ENCODE peak calls at places on chromosomes 2 and 18, in eight cellular contexts. H is fibroblast of lung, S is H1, T is K562, D is mesenchymal stem cell, Z is GM23248, E is PC-3, K is H9. F is an unnamed sample. For H3K27me3 and H3K9me3, the result is how much of the 10 kb centered on the place peaks cover.

GRCh38 chr2:216672466-216672865 is 22.9 kb downstream of the IGFBP5 start:
- DNase-seq in H (no peak), S (no peak), T (no peak), D (no peak), Z (no peak), E (no peak), K (no peak), F (peak)

GRCh38 chr2:37858197-37858711 is 66.8 kb upstream of the RMDN2 start:
- DNase-seq in H (peak), S (no peak), T (no peak), D (peak), Z (peak), E (no peak), K (no peak), F (peak)

GRCh38 chr2:158191076-158191566 is 89.4 kb downstream of the UPP2 start:
- DNase-seq in H (no peak), S (no peak), T (no peak), D (peak), Z (peak), E (no peak), K (no peak), F (peak)

GRCh38 chr2:20217041-20217970 is 7.6 kb downstream of the SDC1 start:
- DNase-seq in H (no peak), S (no peak), T (no peak), D (no peak), Z (peak), E (peak), K (no peak), F (peak)

GRCh38 chr2:38444247-38444646 is 67.2 kb upstream of the ATL2 start:
- DNase-seq in H (no peak), S (peak), T (no peak), D (peak), Z (peak), E (peak), K (peak), F (no peak)

GRCh38 chr2:37653805-37654378 is 17.6 kb downstream of the CDC42EP3 start:
- DNase-seq in H (no peak), S (no peak), T (no peak), D (no peak), Z (no peak), E (no peak), K (no peak), F (no peak)

GRCh38 chr2:195590866-195591215 is 66.2 kb upstream of the SLC39A10 start:
- DNase-seq in H (no peak), S (no peak), T (no peak), D (peak), Z (peak), E (no peak), K (no peak), F (no peak)

GRCh38 chr2:86027196-86027912 is 78.3 kb downstream of the POLR1A start:
- DNase-seq in H (no peak), S (no peak), T (no peak), D (no peak), Z (no peak), E (no peak), K (no peak), F (no peak)

GRCh38 chr2:124898827-124899226 is 873.7 kb downstream of the CNTNAP5 start:
- DNase-seq in H (no peak), S (no peak), T (no peak), D (no peak), Z (no peak), E (no peak), K (no peak), F (no peak)

GRCh38 chr18:8659609-8660242 is 45.6 kb upstream of the MTCL1 start:
- DNase-seq in H (no peak), S (no peak), T (no peak), D (no peak), Z (no peak), E (no peak), K (peak), F (no peak)

GRCh38 chr2:240375024-240375645 is 60.3 kb upstream of the GPC1 start:
- DNase-seq in H (no peak), S (no peak), T (no peak), D (no peak), Z (no peak), E (no peak), K (no peak), F (no peak)

GRCh38 chr2:128801581-128801980 is 482.9 kb upstream of the HS6ST1 start:
- DNase-seq in H (no peak), S (no peak), T (no peak), D (no peak), Z (no peak), E (no peak), K (no peak), F (no peak)

GRCh38 chr18:42069036-42069435 is 114.0 kb downstream of the PIK3C3 start:
- DNase-seq in H (no peak), S (no peak), T (no peak), D (no peak), Z (no peak), E (peak), K (no peak), F (no peak)

GRCh38 chr2:223976635-223977226 is 19.5 kb downstream of the MRPL44 start:
- DNase-seq in H (no peak), S (no peak), T (no peak), D (no peak), Z (peak), E (peak), K (no peak), F (peak)

GRCh38 chr2:203808041-203808750 is 59.4 kb upstream of the CTLA4 start:
- DNase-seq in H (peak), S (no peak), T (no peak), D (peak), Z (peak), E (peak), K (no peak), F (peak)

GRCh38 chr18:77071711-77072292 is 60.8 kb downstream of the MBP start:
- DNase-seq in H (peak), S (no peak), T (no peak), D (peak), Z (peak), E (peak), K (no peak), F (no peak)

GRCh38 chr2:2561346-2562095 is 230.4 kb upstream of the MYT1L start:
- DNase-seq in H (no peak), S (no peak), T (no peak), D (no peak), Z (no peak), E (no peak), K (no peak), F (no peak)

GRCh38 chr2:207747653-207748560 is 21.8 kb downstream of the FZD5 start:
- DNase-seq in H (peak), S (no peak), T (no peak), D (peak), Z (no peak), E (no peak), K (no peak), F (no peak)

GRCh38 chr2:130158631-130159030 is 13.7 kb upstream of the CCDC74B start:
- DNase-seq in H (no peak), S (no peak), T (no peak), D (no peak), Z (no peak), E (no peak), K (no peak), F (peak)

GRCh38 chr2:13056259-13056843 is 339.6 kb downstream of the TRIB2 start:
- DNase-seq in H (peak), S (no peak), T (no peak), D (peak), Z (peak), E (peak), K (no peak), F (peak)

GRCh38 chr18:13793819-13794218 is 30.1 kb upstream of the MC5R start:
- DNase-seq in H (no peak), S (no peak), T (no peak), D (no peak), Z (no peak), E (no peak), K (peak), F (no peak)

GRCh38 chr2:213187833-213188532 is 36.6 kb upstream of the IKZF2 start:
- DNase-seq in H (peak), S (peak), T (no peak), D (peak), Z (peak), E (peak), K (peak), F (peak)

GRCh38 chr2:17593841-17594482 is 53.5 kb downstream of the VSNL1 start:
- DNase-seq in H (peak), S (no peak), T (peak), D (peak), Z (peak), E (peak), K (no peak), F (no peak)

GRCh38 chr2:99638791-99639190 is 149.0 kb upstream of the REV1 start:
- DNase-seq in H (no peak), S (no peak), T (no peak), D (no peak), Z (no peak), E (no peak), K (no peak), F (no peak)

GRCh38 chr2:58347810-58348209 is 106.7 kb upstream of the FANCL start:
- DNase-seq in H (no peak), S (no peak), T (no peak), D (no peak), Z (no peak), E (no peak), K (no peak), F (no peak)
- H3K27me3 ChIP-seq in H (under half), S (under half), T (under half), D (under half), Z (under half), E (under half), K (under half), F (under half)

GRCh38 chr2:123200035-123200434 is 825.1 kb upstream of the CNTNAP5 start:
- DNase-seq in H (no peak), S (no peak), T (no peak), D (no peak), Z (no peak), E (no peak), K (no peak), F (no peak)

DNA sequence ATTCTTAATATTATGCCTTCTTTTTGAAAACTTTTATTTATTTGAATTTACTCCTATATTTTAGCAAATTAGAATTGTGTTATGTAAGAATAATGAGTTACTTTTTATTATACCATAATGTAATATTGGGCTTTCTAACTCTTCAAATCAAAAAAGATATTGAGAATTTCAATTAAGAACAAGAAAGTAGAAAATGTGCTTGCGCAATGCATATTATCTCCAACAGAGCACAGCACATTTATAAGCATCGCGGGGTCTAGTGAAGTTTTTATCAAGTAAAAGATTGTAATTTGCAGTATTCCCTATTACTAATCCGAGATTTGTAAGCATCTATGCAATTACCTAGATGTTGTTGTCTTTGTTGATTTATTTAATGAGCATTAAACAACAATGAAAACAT is 829.1 kb upstream of the CNTNAP5 start:
- DNase-seq in H (no peak), S (no peak), T (no peak), D (no peak), Z (no peak), E (no peak), K (no peak), F (no peak)
- H3K9me3 ChIP-seq in H (under half), S (under half), T (under half), D (under half), Z (under half), E (under half), K (under half), F (under half)

DNA sequence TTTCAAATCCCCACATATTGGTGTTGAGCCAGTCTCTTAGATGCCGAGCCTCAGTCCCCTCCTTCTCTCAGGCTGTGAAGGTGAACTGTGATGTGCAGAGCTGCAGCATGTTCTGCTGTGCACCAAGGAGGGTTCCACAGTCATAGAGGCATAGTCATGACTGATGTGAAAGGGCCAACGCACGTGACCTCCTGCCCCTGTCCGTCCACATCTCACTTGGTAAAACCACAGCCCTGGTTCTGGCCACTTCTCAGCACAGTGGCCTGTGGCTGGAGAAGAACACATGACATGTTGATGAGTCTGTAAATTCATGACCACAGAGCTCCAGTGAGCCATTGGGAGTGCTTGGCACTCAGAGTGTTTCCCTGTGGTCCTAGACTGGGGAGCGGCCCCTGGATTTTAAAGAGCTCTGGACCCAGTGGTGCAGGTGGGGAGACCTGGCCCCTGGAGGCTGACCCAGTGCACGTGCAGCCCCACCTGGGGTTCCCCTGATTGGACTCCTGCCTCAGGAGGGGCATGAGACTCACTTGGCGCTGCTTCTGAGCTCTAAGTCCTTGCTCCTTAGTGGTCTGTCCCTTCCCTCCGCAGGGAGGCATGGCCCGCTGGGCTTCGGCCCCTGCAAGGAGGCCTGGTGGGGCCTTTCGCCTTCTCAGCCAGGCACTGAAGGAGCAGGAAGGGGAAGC is 25.3 kb downstream of the INPP4A start:
- DNase-seq in H (no peak), S (no peak), T (no peak), D (no peak), Z (no peak), E (no peak), K (no peak), F (no peak)
- H3K4me2 ChIP-seq in H (no peak), S (no peak), T (no peak), D (no peak), Z (no peak), E (no peak), K (no peak), F (no peak)

DNA sequence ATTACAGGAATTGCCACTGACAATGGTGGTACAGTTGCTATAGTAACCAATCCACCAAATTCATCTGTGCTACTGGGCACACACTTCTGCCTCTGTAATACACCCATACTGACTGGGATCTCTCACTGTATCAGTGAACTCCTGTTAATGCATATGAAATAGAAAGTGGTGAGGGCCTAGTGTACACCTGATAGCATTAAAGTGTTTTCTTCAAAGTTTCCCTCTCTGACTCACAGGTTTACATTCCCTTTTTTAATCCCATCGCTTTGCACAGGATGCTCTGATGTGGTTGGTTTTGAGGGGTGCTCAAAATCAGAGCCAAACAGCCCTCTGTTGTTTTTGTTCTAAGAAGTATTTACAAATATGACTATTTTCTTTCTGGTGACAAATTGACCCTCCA is 13.1 kb downstream of the KLHL14 start:
- DNase-seq in H (no peak), S (no peak), T (no peak), D (no peak), Z (no peak), E (no peak), K (no peak), F (no peak)
- H3K27me3 ChIP-seq in H (under half), S (under half), T (under half), D (under half), Z (under half), E (under half), K (under half), F (under half)